ENCODE peak calls at places on chromosomes 3 and 15, in seven cellular contexts. R is fibroblast of lung, X is putamen, I is NCI-H2171 treated with DMSO at 0.1 percent for 48 hours, F is NAMALWA, P is COR-L47, W is Daoy. E is an unnamed sample.

GRCh38 chr3:192212979-192213378 is 514.4 kb downstream of the FGF12 start:
- DNase-seq in R (no peak), X (no peak), I (no peak), F (no peak), P (no peak), W (no peak), E (no peak)

GRCh38 chr15:42233107-42233506 is 25.0 kb upstream of the VPS39 start:
- DNase-seq in R (no peak), X (no peak), I (no peak), F (no peak), P (no peak), W (no peak), E (no peak)

GRCh38 chr3:168989396-168989795 is 674.1 kb downstream of the MECOM start:
- DNase-seq in R (peak; percentile 40), X (no peak), I (no peak), F (no peak), P (no peak), W (no peak), E (no peak)

GRCh38 chr15:64851503-64851840 is 9.8 kb downstream of the PLEKHO2 start:
- DNase-seq in R (peak; percentile 93), X (no peak), I (no peak), F (no peak), P (no peak), W (no peak), E (no peak)

GRCh38 chr3:30934208-30934550 is 39.7 kb upstream of the GADL1 start:
- DNase-seq in R (peak; percentile 48), X (no peak), I (peak; percentile 2), F (peak; percentile 63), P (peak; percentile 17), W (peak; percentile 9), E (peak; percentile 21)

GRCh38 chr3:38247366-38248035 is 18.1 kb upstream of the SLC22A13 start:
- DNase-seq in R (peak; percentile 94), X (no peak), I (no peak), F (no peak), P (no peak), W (peak; percentile 75), E (peak; percentile 42)

GRCh38 chr3:14263317-14264005 is 84.8 kb downstream of the LSM3 start:
- DNase-seq in R (no peak), X (no peak), I (no peak), F (no peak), P (no peak), W (no peak), E (no peak)

GRCh38 chr15:27690290-27690689 is 408.8 kb downstream of the OCA2 start:
- DNase-seq in R (no peak), X (no peak), I (no peak), F (no peak), P (no peak), W (no peak), E (no peak)

GRCh38 chr3:113585228-113585627 is 52.9 kb downstream of the SIDT1 start:
- DNase-seq in R (no peak), X (no peak), I (no peak), F (no peak), P (no peak), W (no peak), E (no peak)

GRCh38 chr3:105656607-105657504 is 212.0 kb downstream of the CBLB start:
- DNase-seq in R (peak; percentile 21), X (no peak), I (no peak), F (no peak), P (no peak), W (no peak), E (no peak)

GRCh38 chr15:100722551-100723322 is 120.3 kb downstream of the ASB7 start:
- DNase-seq in R (no peak), X (no peak), I (no peak), F (no peak), P (no peak), W (no peak), E (no peak)

GRCh38 chr15:88627463-88627862 is 6.3 kb downstream of the AEN start:
- DNase-seq in R (no peak), X (no peak), I (no peak), F (no peak), P (no peak), W (no peak), E (no peak)

GRCh38 chr3:168341192-168341816 is 245.6 kb upstream of the GOLIM4 start:
- DNase-seq in R (peak; percentile 94), X (no peak), I (no peak), F (no peak), P (no peak), W (peak; percentile 69), E (peak; percentile 91)

GRCh38 chr3:138186803-138187295 is 252 bp upstream of the ARMC8 start:
- DNase-seq in R (peak; percentile 80), X (peak; percentile 92), I (no peak), F (peak; percentile 94), P (peak; percentile 90), W (peak; percentile 94), E (peak; percentile 88)

GRCh38 chr3:178385280-178385952 is 150.8 kb upstream of the KCNMB2 start:
- DNase-seq in R (peak; percentile 39), X (peak; percentile 49), I (peak; percentile 64), F (peak; percentile 57), P (peak; percentile 25), W (peak; percentile 27), E (peak; percentile 38)

GRCh38 chr3:72821170-72821781 is 27.0 kb downstream of the SHQ1 start:
- DNase-seq in R (peak; percentile 54), X (no peak), I (no peak), F (no peak), P (peak; percentile 40), W (peak; percentile 46), E (no peak)

GRCh38 chr3:181056276-181056675 is 66.7 kb upstream of the DNAJC19 start:
- DNase-seq in R (no peak), X (no peak), I (no peak), F (no peak), P (peak; percentile 74), W (no peak), E (no peak)

GRCh38 chr15:58547628-58548307 is 116.0 kb downstream of the LIPC start:
- DNase-seq in R (no peak), X (no peak), I (no peak), F (no peak), P (no peak), W (peak; percentile 15), E (no peak)

GRCh38 chr15:60179786-60180391 is 175.8 kb downstream of the FOXB1 start:
- DNase-seq in R (peak; percentile 33), X (no peak), I (peak; percentile 19), F (peak; percentile 53), P (peak; percentile 29), W (peak; percentile 36), E (peak; percentile 45)

GRCh38 chr3:131250466-131250865 is 131.1 kb upstream of the NUDT16 start:
- DNase-seq in R (no peak), X (no peak), I (no peak), F (no peak), P (no peak), W (peak; percentile 8), E (no peak)

GRCh38 chr3:162538906-162539305 is 1042.3 kb downstream of the OTOL1 start:
- DNase-seq in R (peak; percentile 1), X (no peak), I (no peak), F (no peak), P (no peak), W (no peak), E (no peak)

GRCh38 chr3:150150633-150151032 is 179.9 kb upstream of the PFN2 start:
- DNase-seq in R (no peak), X (no peak), I (no peak), F (no peak), P (no peak), W (no peak), E (no peak)

GRCh38 chr15:81863157-81863556 is 182.7 kb downstream of the MEX3B start:
- DNase-seq in R (peak; percentile 34), X (no peak), I (no peak), F (no peak), P (no peak), W (peak; percentile 6), E (no peak)

GRCh38 chr3:114216186-114216970 is 21.0 kb downstream of the ZNF80 start:
- DNase-seq in R (peak; percentile 79), X (no peak), I (no peak), F (no peak), P (no peak), W (peak; percentile 60), E (no peak)

GRCh38 chr15:38688761-38689160 is 124.1 kb upstream of the RASGRP1 start:
- DNase-seq in R (no peak), X (no peak), I (no peak), F (no peak), P (no peak), W (peak; percentile 17), E (no peak)

GRCh38 chr15:76286231-76286879 is 24.9 kb downstream of the ETFA start:
- DNase-seq in R (no peak), X (no peak), I (no peak), F (peak; percentile 59), P (no peak), W (no peak), E (no peak)

GRCh38 chr3:23626442-23626841 is 179.3 kb upstream of the UBE2E1 start:
- DNase-seq in R (peak; percentile 47), X (no peak), I (no peak), F (no peak), P (no peak), W (no peak), E (no peak)

GRCh38 chr15:79091204-79091867 is 756 bp upstream of the RASGRF1 start:
- DNase-seq in R (peak; percentile 21), X (peak; percentile 69), I (peak; percentile 88), F (no peak), P (peak; percentile 42), W (peak; percentile 23), E (no peak)

GRCh38 chr3:39317571-39318169 is 11.8 kb upstream of the CCR8 start:
- DNase-seq in R (no peak), X (no peak), I (no peak), F (no peak), P (no peak), W (no peak), E (no peak)

GRCh38 chr3:71724584-71725278 is 471 bp downstream of the EIF4E3 start:
- DNase-seq in R (no peak), X (no peak), I (peak; percentile 9), F (no peak), P (no peak), W (peak; percentile 23), E (no peak)

GRCh38 chr3:170418422-170419300 is at the start of gene CLDN11:
- DNase-seq in R (peak; percentile 63), X (peak; percentile 89), I (no peak), F (no peak), P (peak; percentile 38), W (peak; percentile 65), E (no peak)

GRCh38 chr3:183958775-183959174 is 58.9 kb downstream of the ABCC5 start:
- DNase-seq in R (no peak), X (no peak), I (no peak), F (no peak), P (no peak), W (no peak), E (no peak)

GRCh38 chr3:115615001-115615447 is 8.3 kb upstream of the GAP43 start:
- DNase-seq in R (peak; percentile 80), X (no peak), I (no peak), F (no peak), P (no peak), W (peak; percentile 52), E (peak; percentile 33)

GRCh38 chr3:195025056-195025880 is 245.7 kb downstream of the XXYLT1 start:
- DNase-seq in R (no peak), X (no peak), I (no peak), F (no peak), P (no peak), W (no peak), E (no peak)

GRCh38 chr3:188944108-188944507 is 227.7 kb upstream of the TPRG1 start:
- DNase-seq in R (no peak), X (no peak), I (no peak), F (no peak), P (no peak), W (no peak), E (no peak)

GRCh38 chr15:38671675-38672141 is 107.1 kb upstream of the RASGRP1 start:
- DNase-seq in R (no peak), X (no peak), I (peak; percentile 26), F (peak; percentile 50), P (no peak), W (no peak), E (no peak)

GRCh38 chr3:49399467-49399866 is 12.3 kb downstream of the RHOA start:
- DNase-seq in R (peak; percentile 61), X (no peak), I (no peak), F (no peak), P (no peak), W (no peak), E (no peak)

GRCh38 chr3:195806211-195806915 is 5.4 kb downstream of the MUC4 start:
- DNase-seq in R (no peak), X (no peak), I (no peak), F (peak; percentile 43), P (no peak), W (no peak), E (no peak)